ENCODE peak calls at places on chromosome 2, in nine cellular contexts. K is GM12891, O is suprapubic skin, J is heart left ventricle, X is testis, U is uterus, T is NB4, D is A549, Y is K562. I is an unnamed sample.

GRCh38 chr2:24471662-24472061 is 19.4 kb upstream of the NCOA1 start:
- DNase-seq in U (no peak), X (no peak), Y (peak), D (peak), K (no peak), O (no peak), T (peak), J (no peak), I (no peak)

GRCh38 chr2:56025469-56026193 is 102.0 kb upstream of the EFEMP1 start:
- DNase-seq in U (no peak), X (no peak), D (no peak), T (no peak), Y (no peak), O (no peak), J (no peak), K (no peak), I (no peak)

GRCh38 chr2:143193121-143193520 is 63.9 kb downstream of the ARHGAP15 start:
- DNase-seq in X (no peak), T (no peak), J (no peak), O (no peak), U (no peak), Y (no peak), D (no peak), K (no peak), I (no peak)

GRCh38 chr2:25740810-25741381 is 67.5 kb upstream of the DTNB start:
- DNase-seq in T (peak), X (no peak), K (no peak), U (no peak), O (no peak), D (no peak), Y (no peak), J (no peak), I (no peak)

GRCh38 chr2:28510184-28510583 is 14.3 kb downstream of the PLB1 start:
- DNase-seq in U (no peak), K (no peak), J (peak), D (no peak), O (no peak), Y (no peak), X (no peak), T (no peak), I (no peak)

GRCh38 chr2:655626-656025 is 21.6 kb downstream of the TMEM18 start:
- DNase-seq in J (no peak), T (peak), D (no peak), U (no peak), O (peak), X (peak), Y (no peak), K (no peak), I (no peak)

GRCh38 chr2:159272166-159272565 is 14.3 kb downstream of the WDSUB1 start:
- DNase-seq in Y (no peak), U (no peak), D (no peak), O (no peak), X (no peak), T (no peak), J (no peak), K (no peak), I (no peak)

GRCh38 chr2:64212346-64212745 is 68.1 kb upstream of the PELI1 start:
- DNase-seq in T (peak), J (no peak), X (no peak), U (no peak), Y (peak), D (peak), K (no peak), O (no peak), I (no peak)

GRCh38 chr2:132599556-132599955 is 70.4 kb downstream of the LYPD1 start:
- DNase-seq in D (no peak), O (no peak), Y (no peak), K (no peak), J (no peak), X (no peak), U (no peak), T (no peak), I (no peak)

GRCh38 chr2:77579076-77579769 is 57.0 kb upstream of the LRRTM4 start:
- DNase-seq in Y (no peak), O (no peak), X (no peak), K (no peak), U (no peak), T (no peak), J (no peak), D (no peak), I (no peak)

GRCh38 chr2:86441392-86441788 is 219 bp downstream of the KDM3A start:
- DNase-seq in O (peak), U (no peak), T (no peak), Y (no peak), K (no peak), J (no peak), D (no peak), X (no peak), I (no peak)
- TF ChIP-seq POLR2A in O (peak), U (peak), T (peak), Y (peak), K (peak), J (peak), D (peak), X (peak), I (peak)

DNA sequence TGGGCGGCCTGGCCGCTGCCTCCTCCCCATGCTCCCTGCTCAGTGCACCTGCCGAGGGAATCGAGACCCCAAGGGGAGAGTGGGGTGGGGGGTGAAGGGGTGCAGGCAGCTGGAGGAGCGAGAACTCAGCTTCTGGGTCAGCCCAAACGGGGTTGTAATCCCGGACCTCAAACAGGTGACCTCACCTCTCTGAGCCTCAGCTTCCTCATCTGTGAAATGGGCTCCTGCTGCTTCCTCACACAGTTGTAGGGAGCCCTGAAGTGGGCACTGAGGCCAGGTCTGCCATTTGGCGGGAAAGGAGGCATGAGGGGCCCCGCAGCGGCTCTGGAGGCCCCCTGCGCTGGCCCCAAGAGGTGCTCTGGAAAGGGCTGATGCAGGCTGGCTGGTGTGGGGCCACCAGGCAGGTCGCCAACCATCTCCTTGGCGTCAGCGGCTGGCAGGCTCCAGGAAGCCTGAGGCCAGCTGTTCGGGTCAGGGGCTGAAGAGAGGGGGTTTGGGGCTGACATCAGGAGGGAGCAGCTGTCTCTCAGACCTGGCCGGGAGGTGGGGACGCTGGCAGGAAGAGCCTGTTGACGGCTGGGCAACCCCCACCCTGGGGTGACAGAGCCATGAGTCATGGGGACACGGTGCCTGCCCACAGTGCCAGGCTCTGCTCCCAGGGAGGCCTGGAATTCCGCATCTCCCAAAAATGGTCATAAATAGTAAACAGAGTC is 4.9 kb downstream of the KLHL30 start:
- DNase-seq in J (no peak), T (peak), K (no peak), Y (no peak), X (no peak), O (no peak), D (peak), U (no peak), I (no peak)
- TF ChIP-seq POLR2A in J (no peak), T (no peak), K (no peak), Y (no peak), X (no peak), O (no peak), D (no peak), U (no peak), I (no peak)

GRCh38 chr2:197207608-197208007 is 103.0 kb downstream of the ANKRD44 start:
- DNase-seq in D (no peak), O (no peak), U (no peak), J (no peak), T (no peak), K (no peak), Y (no peak), X (no peak), I (no peak)

GRCh38 chr2:197208029-197208428 is 102.6 kb downstream of the ANKRD44 start:
- DNase-seq in T (no peak), U (no peak), Y (no peak), K (no peak), D (no peak), J (no peak), O (no peak), X (no peak), I (no peak)

GRCh38 chr2:197204855-197205254 is 105.7 kb downstream of the ANKRD44 start:
- DNase-seq in K (no peak), T (no peak), O (no peak), J (no peak), D (no peak), Y (no peak), U (no peak), X (no peak), I (no peak)

GRCh38 chr2:197207106-197207505 is 103.5 kb downstream of the ANKRD44 start:
- DNase-seq in O (no peak), T (no peak), K (no peak), D (no peak), U (no peak), J (no peak), Y (no peak), X (no peak), I (no peak)

DNA sequence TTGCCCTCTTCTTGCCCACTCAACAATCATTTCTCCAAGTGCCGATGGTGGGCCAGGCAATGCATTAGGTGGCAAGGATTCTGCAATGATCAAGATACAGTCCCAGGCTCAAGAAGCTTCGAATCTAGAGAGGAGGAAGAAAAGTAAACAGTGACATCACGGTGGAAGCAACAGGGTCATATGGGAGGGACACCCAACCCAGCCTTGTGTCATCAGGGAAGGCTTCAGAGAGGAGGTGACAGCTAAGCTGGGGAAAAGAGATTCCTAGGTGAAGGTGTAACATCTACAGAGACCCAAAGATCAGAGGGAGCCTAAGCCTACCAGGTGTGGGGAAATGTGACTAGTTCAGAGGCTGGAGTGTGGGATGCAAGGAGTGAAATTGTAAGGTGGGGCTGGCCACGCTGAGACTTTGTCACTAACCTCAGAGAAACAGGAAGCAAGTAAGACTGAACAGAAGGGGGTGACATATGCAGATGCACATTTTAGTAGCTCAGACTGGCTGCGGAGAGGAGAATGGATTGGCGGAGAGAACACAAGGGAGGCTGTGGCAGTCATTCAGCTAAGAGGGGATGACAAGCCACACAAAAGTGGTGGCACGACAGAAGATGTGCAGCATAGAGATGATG is 104.9 kb downstream of the ANKRD44 start:
- DNase-seq in D (no peak), K (no peak), J (no peak), T (no peak), U (no peak), Y (no peak), X (no peak), O (no peak), I (no peak)
- TF ChIP-seq POLR2A in D (no peak), K (peak), J (no peak), T (no peak), U (no peak), Y (no peak), X (no peak), O (no peak), I (no peak)

GRCh38 chr2:213148572-213149331 is 2.7 kb downstream of the IKZF2 start:
- DNase-seq in J (no peak), X (no peak), D (no peak), T (peak), K (no peak), O (no peak), U (no peak), Y (no peak), I (no peak)

GRCh38 chr2:213149949-213150314 is 1.5 kb downstream of the IKZF2 start:
- DNase-seq in X (no peak), T (no peak), D (no peak), U (no peak), Y (no peak), K (no peak), O (no peak), J (no peak), I (no peak)

GRCh38 chr2:213145723-213146242 is 5.6 kb downstream of the IKZF2 start:
- DNase-seq in U (no peak), D (no peak), O (no peak), K (no peak), X (no peak), Y (no peak), J (no peak), T (no peak), I (no peak)

GRCh38 chr2:213149332-213149875 is 2.0 kb downstream of the IKZF2 start:
- DNase-seq in D (no peak), J (no peak), O (no peak), Y (peak), U (no peak), X (no peak), K (no peak), T (no peak), I (no peak)

DNA sequence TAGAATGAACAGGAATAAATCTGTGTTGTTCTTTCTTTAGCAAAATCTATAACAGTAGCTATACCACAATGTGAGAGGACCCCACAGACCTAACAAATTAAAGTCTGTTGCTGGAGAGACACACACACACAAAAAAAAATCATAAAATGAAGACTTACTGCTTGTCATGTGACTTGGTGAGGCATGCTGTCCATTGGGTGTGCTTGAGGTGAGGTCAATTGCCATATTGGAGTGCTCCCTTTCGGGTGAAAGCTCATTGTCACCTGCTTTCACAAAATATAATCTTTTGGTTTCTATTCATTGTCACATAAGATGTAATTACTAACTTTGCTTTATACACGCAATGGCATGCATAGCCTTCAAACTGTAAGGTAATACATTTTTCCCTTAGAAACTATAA is 3.9 kb downstream of the IKZF2 start:
- DNase-seq in J (no peak), D (no peak), X (no peak), O (no peak), Y (no peak), U (no peak), T (no peak), K (no peak), I (no peak)
- TF ChIP-seq POLR2A in J (no peak), D (no peak), X (no peak), O (no peak), Y (no peak), U (no peak), T (no peak), K (no peak), I (no peak)

GRCh38 chr2:161981679-161982300 is 92.2 kb downstream of the DPP4 start:
- DNase-seq in X (no peak), U (no peak), T (no peak), Y (no peak), J (no peak), D (no peak), O (no peak), K (no peak), I (no peak)

GRCh38 chr2:161982548-161982947 is 91.5 kb downstream of the DPP4 start:
- DNase-seq in K (no peak), Y (no peak), D (no peak), U (no peak), J (no peak), T (no peak), X (no peak), O (no peak), I (no peak)

GRCh38 chr2:161981016-161981415 is 93.0 kb downstream of the DPP4 start:
- DNase-seq in K (no peak), D (no peak), J (no peak), U (no peak), T (no peak), X (no peak), O (no peak), Y (no peak), I (no peak)

GRCh38 chr2:161983010-161983651 is 90.9 kb downstream of the DPP4 start:
- DNase-seq in X (no peak), K (no peak), O (no peak), J (no peak), D (no peak), T (no peak), Y (no peak), U (no peak), I (no peak)

DNA sequence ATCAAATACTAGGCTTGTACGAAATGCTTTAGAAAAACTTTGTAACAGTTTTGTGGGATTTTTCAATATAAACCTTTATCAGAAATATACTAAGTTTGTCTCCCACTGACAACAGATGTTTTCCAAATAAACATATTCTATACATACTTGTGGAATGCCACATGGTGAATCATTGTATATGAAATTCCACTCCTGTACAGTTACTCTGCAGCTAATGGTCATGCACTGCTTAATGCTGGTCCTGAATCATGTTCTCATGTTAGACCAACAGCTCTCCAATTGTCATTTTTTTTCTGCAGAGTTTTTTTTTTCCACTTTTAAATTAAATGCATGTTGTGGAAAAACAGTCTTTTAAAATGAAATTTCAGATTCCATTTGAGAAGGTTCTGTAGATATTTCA is 90.1 kb downstream of the DPP4 start:
- DNase-seq in T (no peak), J (no peak), X (no peak), U (no peak), O (no peak), D (no peak), K (no peak), Y (no peak), I (no peak)
- TF ChIP-seq POLR2A in T (no peak), J (no peak), X (no peak), U (no peak), O (no peak), D (no peak), K (no peak), Y (no peak), I (no peak)

GRCh38 chr2:127408004-127408806 is 10.0 kb upstream of the PROC start:
- DNase-seq in T (peak), Y (peak), O (peak), D (peak), X (peak), K (peak), J (peak), U (peak), I (peak)
- TF ChIP-seq POLR2A in T (peak), Y (peak), O (peak), D (peak), X (no peak), K (no peak), J (no peak), U (peak), I (peak)

GRCh38 chr2:178863856-178864620 is 56.8 kb upstream of the TTN start:
- DNase-seq in D (no peak), K (no peak), Y (no peak), T (no peak), O (no peak), X (peak), J (peak), U (peak), I (peak)
- TF ChIP-seq POLR2A in D (no peak), K (no peak), Y (no peak), T (no peak), O (no peak), X (no peak), J (no peak), U (no peak), I (no peak)

GRCh38 chr2:205273148-205273547 is 409.2 kb upstream of the NRP2 start:
- DNase-seq in U (no peak), D (no peak), Y (no peak), K (no peak), X (no peak), J (no peak), O (no peak), T (no peak), I (no peak)

GRCh38 chr2:205261631-205262030 is 420.7 kb upstream of the NRP2 start:
- DNase-seq in X (no peak), T (no peak), J (no peak), Y (no peak), D (no peak), K (no peak), U (no peak), O (no peak), I (no peak)

GRCh38 chr2:205270689-205271088 is 411.6 kb upstream of the NRP2 start:
- DNase-seq in O (no peak), X (peak), T (no peak), J (no peak), D (no peak), U (no peak), Y (peak), K (no peak), I (no peak)

DNA sequence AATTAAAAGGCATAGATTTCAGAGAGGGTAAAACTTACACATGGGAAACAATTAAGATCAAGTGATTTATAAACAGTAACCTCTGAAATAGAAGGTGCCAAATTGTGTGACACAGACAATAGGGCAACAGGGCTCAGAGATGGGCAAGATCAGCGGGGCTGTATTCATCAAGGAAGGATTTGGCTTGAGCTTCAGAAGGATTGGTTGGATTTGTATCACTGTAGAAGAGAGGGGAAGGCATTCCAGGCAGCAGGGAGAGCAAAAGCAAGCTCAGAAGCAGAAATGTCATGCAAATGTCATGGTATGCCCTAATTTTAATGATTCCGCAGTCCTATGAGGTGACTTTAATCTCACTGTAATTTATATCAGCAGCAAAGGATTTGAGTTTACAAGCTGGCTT is 415.0 kb upstream of the NRP2 start:
- DNase-seq in K (no peak), O (no peak), Y (no peak), T (no peak), D (no peak), J (no peak), U (no peak), X (no peak), I (no peak)
- TF ChIP-seq POLR2A in K (no peak), O (no peak), Y (no peak), T (no peak), D (no peak), J (no peak), U (no peak), X (no peak), I (no peak)

GRCh38 chr2:177165731-177166711 is 46.6 kb upstream of the HNRNPA3 start:
- DNase-seq in Y (peak), X (peak), O (no peak), K (no peak), U (no peak), D (peak), T (peak), J (no peak), I (peak)

GRCh38 chr2:177164584-177165052 is 48.0 kb upstream of the HNRNPA3 start:
- DNase-seq in K (no peak), D (peak), U (peak), X (peak), J (peak), O (peak), Y (peak), T (peak), I (peak)

GRCh38 chr2:177161741-177162440 is 50.7 kb upstream of the HNRNPA3 start:
- DNase-seq in K (no peak), J (no peak), T (peak), Y (peak), X (no peak), U (no peak), O (no peak), D (peak), I (peak)

GRCh38 chr2:177164131-177164530 is 48.5 kb upstream of the HNRNPA3 start:
- DNase-seq in O (no peak), D (no peak), X (no peak), K (no peak), T (no peak), J (no peak), U (no peak), Y (no peak), I (no peak)

GRCh38 chr2:177165103-177165583 is 47.5 kb upstream of the HNRNPA3 start:
- DNase-seq in X (peak), T (peak), O (peak), U (peak), K (no peak), D (peak), Y (peak), J (peak), I (peak)
- TF ChIP-seq POLR2A in X (no peak), T (no peak), O (no peak), U (no peak), K (no peak), D (peak), Y (no peak), J (no peak), I (no peak)

I was measured in adrenal gland.